ENCODE peak calls at places on chromosomes 4 and X, in four cellular contexts. S is tibial nerve; I is stimulated activated CD8-positive, alpha-beta memory T cell treated with anti-CD3 and anti-CD28 coated beads, Interleukin-15, amount 100 ng/mL, for 24 hours; A is H9. U is an unnamed sample.
A peak's percentile ranks its signal among the peaks of the same experiment; 100 is the strongest.

GRCh38 chr4:112546476-112546875 is 30.5 kb upstream of the NEUROG2 start:
- DNase-seq in S (no peak), A (no peak), I (no peak), U (no peak)

GRCh38 chr4:76036855-76037254 is 985 bp upstream of the CXCL11 start:
- DNase-seq in A (peak; percentile 31), S (no peak), I (no peak), U (no peak)

GRCh38 chr4:1851160-1851559 is 4.8 kb downstream of the LETM1 start:
- DNase-seq in I (no peak), A (no peak), S (no peak), U (no peak)

GRCh38 chr4:184746532-184746870 is 12.6 kb upstream of the CENPU start:
- DNase-seq in I (no peak), A (no peak), S (peak; percentile 78), U (peak; percentile 85)

GRCh38 chr4:17059192-17059634 is 160.8 kb upstream of the LDB2 start:
- DNase-seq in I (no peak), A (no peak), S (peak; percentile 12), U (no peak)

GRCh38 chr4:107826427-107826980 is 1.8 kb downstream of the SGMS2 start:
- DNase-seq in I (no peak), S (no peak), A (no peak), U (no peak)

GRCh38 chr4:102333792-102334191 is 11.5 kb downstream of the SLC39A8 start:
- DNase-seq in S (no peak), A (no peak), I (no peak), U (no peak)

GRCh38 chr4:3612275-3612674 is 80.1 kb upstream of the LRPAP1 start:
- DNase-seq in S (no peak), I (no peak), A (no peak), U (no peak)

GRCh38 chr4:2363056-2363719 is 55.3 kb downstream of the ZFYVE28 start:
- DNase-seq in I (no peak), A (no peak), S (no peak), U (no peak)

GRCh38 chrX:22748093-22748999 is 251.4 kb upstream of the DDX53 start:
- DNase-seq in I (no peak), A (peak; percentile 53), S (peak; percentile 6), U (peak; percentile 18)

GRCh38 chr4:168451744-168452394 is 28.4 kb downstream of the DDX60L start:
- DNase-seq in I (no peak), A (no peak), S (no peak), U (no peak)

U was measured in breast epithelium.